ENCODE peak calls at places on chromosome 15, in ten cellular contexts. Y is endodermal cell; S is stimulated activated CD8-positive, alpha-beta memory T cell treated with anti-CD3 and anti-CD28 coated beads, Interleukin-7, amount 100 ng/mL, for 4 hours; M is stimulated activated effector memory CD8-positive, alpha-beta T cell treated with anti-CD3 and anti-CD28 coated beads, Interleukin-12 subunit alpha, Interleukin-12 subunit beta, amount 100 ng/mL, for 72 hours; X is HCEC 1CT; Q is activated CD8-positive, alpha-beta memory T cell treated with anti-CD3 and anti-CD28 coated beads, Interleukin-2, amount 50 U/mL, for 4 hours; N is AG04450; J is C1 segment of cervical spinal cord; E is IMR-90; C is NCI-H345. K is an unnamed sample.

GRCh38 chr15:91445701-91446100 is 345.6 kb downstream of the SV2B start:
- DNase-seq in Y (no peak), S (no peak), M (no peak), X (no peak), Q (no peak), N (no peak), J (no peak), E (peak), C (no peak), K (no peak)

GRCh38 chr15:31328999-31329639 is 2.5 kb downstream of the KLF13 start:
- DNase-seq in Y (peak), S (no peak), M (no peak), X (no peak), Q (peak), N (no peak), J (no peak), E (no peak), C (peak), K (no peak)

GRCh38 chr15:35999211-35999610 is 453.2 kb upstream of the DPH6 start:
- DNase-seq in Y (no peak), S (no peak), M (no peak), X (no peak), Q (no peak), N (no peak), J (no peak), E (no peak), C (peak), K (no peak)

GRCh38 chr15:38373016-38373415 is 80.9 kb upstream of the FAM98B start:
- DNase-seq in Y (no peak), S (no peak), M (no peak), X (no peak), Q (no peak), N (no peak), J (no peak), E (peak), C (no peak), K (no peak)

GRCh38 chr15:69557340-69558137 is 104.9 kb downstream of the RPLP1 start:
- DNase-seq in Y (no peak), S (no peak), M (no peak), X (peak), Q (no peak), N (peak), J (no peak), E (peak), C (peak), K (no peak)

GRCh38 chr15:52102468-52102867 is 10.1 kb downstream of the BCL2L10 start:
- DNase-seq in Y (peak), S (no peak), M (no peak), X (peak), Q (no peak), N (peak), J (no peak), E (peak), C (no peak), K (no peak)

GRCh38 chr15:73442436-73442835 is 528 bp upstream of the REC114 start:
- DNase-seq in Y (no peak), S (no peak), M (no peak), X (no peak), Q (no peak), N (no peak), J (no peak), E (no peak), C (no peak), K (no peak)

GRCh38 chr15:64623347-64624024 is 151.9 kb downstream of the RBPMS2 start:
- DNase-seq in Y (no peak), S (no peak), M (no peak), X (no peak), Q (peak), N (no peak), J (no peak), E (peak), C (no peak), K (no peak)

GRCh38 chr15:34942363-34942762 is 27.2 kb downstream of the AQR start:
- DNase-seq in Y (no peak), S (no peak), M (no peak), X (no peak), Q (no peak), N (peak), J (no peak), E (peak), C (no peak), K (no peak)

GRCh38 chr15:40339621-40339945 is 1.2 kb downstream of the CCDC9B start:
- DNase-seq in Y (no peak), S (no peak), M (no peak), X (no peak), Q (no peak), N (no peak), J (no peak), E (no peak), C (no peak), K (no peak)

GRCh38 chr15:55770261-55770660 is 27.3 kb upstream of the PRTG start:
- DNase-seq in Y (no peak), S (no peak), M (no peak), X (peak), Q (no peak), N (peak), J (no peak), E (peak), C (no peak), K (no peak)

GRCh38 chr15:34610388-34610787 is 26.9 kb upstream of the GOLGA8B start:
- DNase-seq in Y (no peak), S (no peak), M (no peak), X (peak), Q (no peak), N (no peak), J (no peak), E (peak), C (no peak), K (no peak)

GRCh38 chr15:80480909-80481308 is 76.7 kb downstream of the ARNT2 start:
- DNase-seq in Y (peak), S (no peak), M (no peak), X (peak), Q (no peak), N (peak), J (no peak), E (peak), C (no peak), K (no peak)

GRCh38 chr15:29115093-29115991 is 154.3 kb downstream of the NSMCE3 start:
- DNase-seq in Y (peak), S (no peak), M (no peak), X (no peak), Q (peak), N (no peak), J (no peak), E (no peak), C (no peak), K (no peak)

K was measured in SIG-M5.